ENCODE peak calls at places on chromosomes 1 and 21, in five cellular contexts. Y is fibroblast of lung, X is IMR-90, F is GM12878, M is stomach. Z is an unnamed sample.

GRCh38 chr21:39057121-39057520 is 126.1 kb downstream of the PSMG1 start:
- DNase-seq in Y (no peak), X (no peak), F (no peak), M (no peak), Z (no peak)

GRCh38 chr1:69982992-69983391 is 222.4 kb downstream of the LRRC40 start:
- DNase-seq in Y (peak), X (peak), F (no peak), M (no peak), Z (no peak)

GRCh38 chr1:185352067-185352466 is 35.0 kb upstream of the IVNS1ABP start:
- DNase-seq in Y (peak), X (peak), F (no peak), M (no peak), Z (no peak)

GRCh38 chr1:169070547-169070946 is 35.9 kb upstream of the ATP1B1 start:
- DNase-seq in Y (no peak), X (no peak), F (no peak), M (no peak), Z (no peak)

GRCh38 chr1:26417111-26417510 is 6.5 kb downstream of the LIN28A start:
- DNase-seq in Y (peak), X (peak), F (no peak), M (peak), Z (peak)

GRCh38 chr1:49052102-49052501 is 275.4 kb upstream of the BEND5 start:
- DNase-seq in Y (no peak), X (no peak), F (no peak), M (no peak), Z (no peak)

GRCh38 chr1:21815724-21816311 is 3.8 kb downstream of the LDLRAD2 start:
- DNase-seq in Y (no peak), X (peak), F (no peak), M (no peak), Z (no peak)

GRCh38 chr1:221718391-221719277 is 23.3 kb downstream of the DUSP10 start:
- DNase-seq in Y (peak), X (peak), F (no peak), M (no peak), Z (no peak)

GRCh38 chr21:41141031-41141457 is 26.9 kb upstream of the BACE2 start:
- DNase-seq in Y (no peak), X (peak), F (no peak), M (no peak), Z (no peak)

GRCh38 chr1:168842916-168843315 is 113.9 kb upstream of the DPT start:
- DNase-seq in Y (no peak), X (no peak), F (no peak), M (no peak), Z (no peak)

GRCh38 chr21:46116846-46117585 is 19.1 kb downstream of the COL6A2 start:
- DNase-seq in Y (peak), X (no peak), F (no peak), M (no peak), Z (no peak)

GRCh38 chr1:228367798-228368791 is 38.5 kb downstream of the TRIM11 start:
- DNase-seq in Y (no peak), X (no peak), F (no peak), M (no peak), Z (no peak)

GRCh38 chr1:201459052-201459451 is 9.9 kb downstream of the PHLDA3 start:
- DNase-seq in Y (no peak), X (no peak), F (no peak), M (no peak), Z (no peak)
- H3K27ac ChIP-seq in Y (no peak), X (no peak), F (no peak), M (no peak), Z (no peak)

DNA sequence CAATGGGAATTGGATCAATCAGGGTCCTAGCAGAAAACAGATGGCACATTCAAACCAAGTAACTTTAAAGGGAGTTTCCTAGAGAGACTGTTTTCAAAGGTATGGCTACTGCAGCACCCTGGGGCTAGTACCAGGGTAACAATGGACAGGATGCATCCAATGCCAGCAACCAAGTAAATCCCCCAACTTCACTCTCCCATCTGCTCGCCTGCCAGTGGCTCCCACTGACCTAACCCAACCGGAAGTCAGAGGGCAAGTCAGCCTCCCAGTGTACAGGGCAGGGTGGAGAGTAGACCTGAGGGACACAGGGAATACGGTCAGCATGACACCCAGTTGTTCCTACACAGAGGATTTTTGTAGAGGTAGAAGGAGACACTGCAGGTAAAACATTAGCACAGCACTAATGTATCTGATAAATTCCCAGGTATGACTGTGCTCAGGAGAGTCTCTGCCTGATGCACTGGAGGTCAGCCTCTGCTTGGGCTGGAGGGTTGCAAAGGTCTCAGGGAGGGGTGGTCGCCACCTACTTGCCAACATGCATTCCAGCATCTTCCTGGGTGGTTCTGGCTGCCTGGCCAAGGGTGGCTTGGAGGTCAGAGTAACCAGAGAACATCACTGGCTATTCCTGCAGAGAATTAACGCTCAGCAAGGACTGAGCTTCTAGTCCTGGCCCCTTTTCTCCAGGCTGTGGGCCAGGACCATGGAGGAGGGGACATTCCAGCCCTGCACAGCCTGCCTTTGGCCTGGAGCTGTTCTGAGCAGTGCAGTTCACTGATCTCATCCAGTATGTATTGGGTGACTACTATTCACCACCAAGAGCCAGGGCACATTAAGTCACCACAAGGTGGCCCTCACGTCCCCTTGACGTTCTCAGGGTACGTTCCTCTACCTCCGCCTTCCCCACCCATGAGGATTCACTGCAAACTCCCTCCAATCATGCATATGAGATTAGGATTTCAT is 5.1 kb upstream of the GJA4 start:
- DNase-seq in Y (no peak), X (peak), F (no peak), M (no peak), Z (no peak)
- TF ChIP-seq CTCF in Y (peak), X (peak), F (peak), M (no peak), Z (no peak)

GRCh38 chr1:234578735-234579134 is 31.2 kb downstream of the IRF2BP2 start:
- DNase-seq in Y (no peak), X (no peak), F (no peak), M (no peak), Z (no peak)

GRCh38 chr1:234582626-234583354 is 27.2 kb downstream of the IRF2BP2 start:
- DNase-seq in Y (no peak), X (peak), F (no peak), M (no peak), Z (no peak)

GRCh38 chr1:234579967-234580366 is 30.0 kb downstream of the IRF2BP2 start:
- DNase-seq in Y (no peak), X (no peak), F (no peak), M (no peak), Z (no peak)

GRCh38 chr1:234582186-234582585 is 27.8 kb downstream of the IRF2BP2 start:
- DNase-seq in Y (no peak), X (no peak), F (no peak), M (no peak), Z (no peak)

GRCh38 chr1:234581063-234581714 is 28.8 kb downstream of the IRF2BP2 start:
- DNase-seq in Y (no peak), X (no peak), F (no peak), M (no peak), Z (no peak)
- H3K27ac ChIP-seq in Y (no peak), X (no peak), F (no peak), M (peak), Z (no peak)

DNA sequence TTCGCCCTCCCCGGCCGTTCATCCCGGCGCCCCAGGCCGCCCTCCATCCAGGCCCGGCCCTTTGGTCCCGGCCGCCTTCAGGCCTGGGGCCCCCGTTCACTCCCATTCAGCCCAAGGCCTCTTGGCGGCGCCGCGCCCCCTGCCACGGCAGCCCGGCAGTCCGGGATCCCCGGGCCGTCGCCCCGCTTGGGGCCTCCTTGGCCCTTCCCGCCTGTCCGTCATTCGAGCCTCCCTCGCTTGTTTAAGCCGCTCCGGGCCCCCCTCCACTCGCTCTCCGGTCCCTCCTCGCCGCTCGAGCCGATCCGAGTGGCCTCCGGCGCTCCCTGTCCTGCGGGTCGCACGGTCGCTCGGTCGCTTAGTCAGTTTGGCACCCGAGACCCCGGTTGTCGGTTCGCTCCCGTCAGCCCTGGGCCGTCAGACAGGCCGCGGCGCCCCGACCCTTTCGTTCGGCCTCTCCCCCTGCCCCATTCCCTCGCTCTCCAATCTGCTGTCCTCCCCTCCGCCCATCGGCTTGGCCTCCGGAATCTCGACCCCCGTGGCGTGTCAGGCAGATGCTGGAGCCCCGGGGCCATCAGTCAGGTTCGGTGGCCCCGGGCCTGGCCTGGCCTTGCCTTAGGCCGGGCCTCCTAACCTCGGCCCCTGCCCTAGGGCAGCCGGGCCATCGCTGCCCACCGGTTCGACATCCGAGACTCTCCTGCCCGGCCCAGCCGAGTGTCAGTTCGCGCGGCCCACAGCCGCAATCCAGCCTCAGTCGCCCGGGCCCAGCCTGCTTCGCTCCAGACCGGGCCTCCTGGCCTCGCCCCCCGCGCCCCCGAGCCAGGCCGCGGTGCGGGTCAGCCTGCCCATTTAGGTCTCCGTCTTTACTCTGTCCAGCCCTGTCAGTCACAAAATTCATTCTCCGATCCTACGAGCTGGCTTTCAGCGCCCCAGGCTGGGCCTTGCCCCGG is 1.1 kb downstream of the LRRC41 start:
- DNase-seq in Y (peak), X (peak), F (no peak), M (peak), Z (peak)
- TF ChIP-seq CTCF in Y (no peak), X (peak), F (peak), M (no peak), Z (peak)

Z was measured in CD4-positive, alpha-beta T cell.